ENCODE peak calls at places on chromosomes 11 and 22, in six cellular contexts. One of them, this sample, is unnamed.

GRCh38 chr11:134512791-134513538 is 100.9 kb upstream of the B3GAT1 start:
- DNase-seq in neural progenitor cell: no peak
- DNase-seq in AG04450: no peak
- DNase-seq in heart left ventricle: no peak
- DNase-seq in left ventricle myocardium inferior: no peak
- DNase-seq in sigmoid colon: peak; percentile 50
- DNase-seq in this sample: peak; percentile 36

GRCh38 chr11:22337571-22338464 is at the start of gene SLC17A6:
- DNase-seq in neural progenitor cell: peak; percentile 90
- DNase-seq in AG04450: no peak
- DNase-seq in heart left ventricle: no peak
- DNase-seq in left ventricle myocardium inferior: no peak
- DNase-seq in sigmoid colon: no peak
- DNase-seq in this sample: no peak

GRCh38 chr11:121443688-121444275 is 8.3 kb upstream of the SORL1 start:
- DNase-seq in neural progenitor cell: no peak
- DNase-seq in AG04450: no peak
- DNase-seq in heart left ventricle: no peak
- DNase-seq in left ventricle myocardium inferior: no peak
- DNase-seq in sigmoid colon: no peak
- DNase-seq in this sample: no peak

GRCh38 chr11:7551571-7551970 is 37.8 kb downstream of the PPFIBP2 start:
- DNase-seq in neural progenitor cell: no peak
- DNase-seq in AG04450: no peak
- DNase-seq in heart left ventricle: no peak
- DNase-seq in left ventricle myocardium inferior: no peak
- DNase-seq in sigmoid colon: no peak
- DNase-seq in this sample: no peak

GRCh38 chr11:123493393-123494063 is 63.5 kb downstream of the GRAMD1B start:
- DNase-seq in neural progenitor cell: peak; percentile 33
- DNase-seq in AG04450: no peak
- DNase-seq in heart left ventricle: no peak
- DNase-seq in left ventricle myocardium inferior: no peak
- DNase-seq in sigmoid colon: no peak
- DNase-seq in this sample: no peak

GRCh38 chr11:112290462-112290894 is 29.8 kb upstream of the PLET1 start:
- DNase-seq in neural progenitor cell: peak; percentile 22
- DNase-seq in AG04450: no peak
- DNase-seq in heart left ventricle: no peak
- DNase-seq in left ventricle myocardium inferior: no peak
- DNase-seq in sigmoid colon: peak; percentile 19
- DNase-seq in this sample: no peak

GRCh38 chr22:21816787-21817496 is 50.5 kb downstream of the MAPK1 start:
- DNase-seq in neural progenitor cell: no peak
- DNase-seq in AG04450: peak; percentile 67
- DNase-seq in heart left ventricle: no peak
- DNase-seq in left ventricle myocardium inferior: no peak
- DNase-seq in sigmoid colon: no peak
- DNase-seq in this sample: no peak

GRCh38 chr11:8329961-8330361 is 66.3 kb upstream of the LMO1 start:
- DNase-seq in neural progenitor cell: peak; percentile 47
- DNase-seq in AG04450: no peak
- DNase-seq in heart left ventricle: no peak
- DNase-seq in left ventricle myocardium inferior: no peak
- DNase-seq in sigmoid colon: no peak
- DNase-seq in this sample: no peak

GRCh38 chr11:58133329-58134076 is 8.2 kb upstream of the OR9I1 start:
- DNase-seq in neural progenitor cell: no peak
- DNase-seq in AG04450: no peak
- DNase-seq in heart left ventricle: no peak
- DNase-seq in left ventricle myocardium inferior: no peak
- DNase-seq in sigmoid colon: no peak
- DNase-seq in this sample: no peak

GRCh38 chr22:24592144-24592845 is 578 bp downstream of the LRRC75B start:
- DNase-seq in neural progenitor cell: peak; percentile 42
- DNase-seq in AG04450: no peak
- DNase-seq in heart left ventricle: no peak
- DNase-seq in left ventricle myocardium inferior: no peak
- DNase-seq in sigmoid colon: no peak
- DNase-seq in this sample: no peak

GRCh38 chr22:21098099-21098671 is 52.4 kb downstream of the LRRC74B start:
- DNase-seq in neural progenitor cell: no peak
- DNase-seq in AG04450: no peak
- DNase-seq in heart left ventricle: no peak
- DNase-seq in left ventricle myocardium inferior: no peak
- DNase-seq in sigmoid colon: no peak
- DNase-seq in this sample: no peak

GRCh38 chr11:112005422-112006094 is 19.6 kb upstream of the DLAT start:
- DNase-seq in neural progenitor cell: no peak
- DNase-seq in AG04450: no peak
- DNase-seq in heart left ventricle: no peak
- DNase-seq in left ventricle myocardium inferior: no peak
- DNase-seq in sigmoid colon: no peak
- DNase-seq in this sample: no peak

GRCh38 chr11:68574308-68574707 is 110.0 kb upstream of the GAL start:
- DNase-seq in neural progenitor cell: no peak
- DNase-seq in AG04450: no peak
- DNase-seq in heart left ventricle: no peak
- DNase-seq in left ventricle myocardium inferior: no peak
- DNase-seq in sigmoid colon: no peak
- DNase-seq in this sample: no peak

GRCh38 chr11:124297921-124298320 is 15.8 kb downstream of the OR8D1 start:
- DNase-seq in neural progenitor cell: no peak
- DNase-seq in AG04450: no peak
- DNase-seq in heart left ventricle: no peak
- DNase-seq in left ventricle myocardium inferior: no peak
- DNase-seq in sigmoid colon: no peak
- DNase-seq in this sample: no peak

GRCh38 chr11:121099885-121100284 is 1.2 kb upstream of the TECTA start:
- DNase-seq in neural progenitor cell: no peak
- DNase-seq in AG04450: peak; percentile 10
- DNase-seq in heart left ventricle: no peak
- DNase-seq in left ventricle myocardium inferior: no peak
- DNase-seq in sigmoid colon: no peak
- DNase-seq in this sample: no peak

GRCh38 chr11:124837491-124837856 is 27.8 kb upstream of the ROBO3 start:
- DNase-seq in neural progenitor cell: peak; percentile 81
- DNase-seq in AG04450: peak; percentile 66
- DNase-seq in heart left ventricle: no peak
- DNase-seq in left ventricle myocardium inferior: no peak
- DNase-seq in sigmoid colon: no peak
- DNase-seq in this sample: no peak

GRCh38 chr22:50621491-50621880 is 6.5 kb downstream of the ARSA start:
- DNase-seq in neural progenitor cell: no peak
- DNase-seq in AG04450: no peak
- DNase-seq in heart left ventricle: no peak
- DNase-seq in left ventricle myocardium inferior: no peak
- DNase-seq in sigmoid colon: no peak
- DNase-seq in this sample: no peak
- H3K4me3 ChIP-seq in neural progenitor cell: peak overlapping the region; percentile 33
- H3K4me3 ChIP-seq in AG04450: no peak overlapping the region
- H3K4me3 ChIP-seq in heart left ventricle: no peak overlapping the region
- H3K4me3 ChIP-seq in left ventricle myocardium inferior: peak overlapping the region; percentile 61
- H3K4me3 ChIP-seq in sigmoid colon: no peak overlapping the region
- H3K4me3 ChIP-seq in this sample: peak overlapping the region; percentile 14

GRCh38 chr22:39350803-39351688 is 1.3 kb downstream of the SYNGR1 start:
- DNase-seq in neural progenitor cell: no peak
- DNase-seq in AG04450: no peak
- DNase-seq in heart left ventricle: no peak
- DNase-seq in left ventricle myocardium inferior: no peak
- DNase-seq in sigmoid colon: no peak
- DNase-seq in this sample: no peak
- H3K27ac ChIP-seq in neural progenitor cell: no peak overlapping the region
- H3K27ac ChIP-seq in AG04450: no peak overlapping the region
- H3K27ac ChIP-seq in heart left ventricle: no peak overlapping the region
- H3K27ac ChIP-seq in left ventricle myocardium inferior: peak overlapping the region; percentile 82
- H3K27ac ChIP-seq in sigmoid colon: peak overlapping the region; percentile 72
- H3K27ac ChIP-seq in this sample: no peak overlapping the region

DNA sequence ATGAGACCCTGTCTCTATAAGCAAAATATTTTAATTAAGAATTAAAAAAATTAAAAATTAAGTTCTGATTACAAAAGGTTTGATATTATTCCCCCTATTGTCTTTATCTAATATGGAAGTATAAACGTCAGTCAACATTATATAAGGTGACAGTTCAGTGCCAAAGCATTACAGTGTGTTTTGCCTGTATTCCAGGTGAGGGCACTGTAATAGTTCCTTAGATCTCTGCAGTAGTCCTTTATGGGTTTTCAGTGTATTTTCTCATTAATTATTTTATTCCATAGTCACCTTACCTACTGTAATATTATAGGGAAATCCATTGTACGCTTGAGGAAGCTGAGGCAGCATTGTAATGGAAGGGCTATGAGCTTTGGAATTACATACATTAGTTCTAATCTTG is 33.0 kb downstream of the FAR1 start:
- DNase-seq in neural progenitor cell: no peak
- DNase-seq in AG04450: no peak
- DNase-seq in heart left ventricle: no peak
- DNase-seq in left ventricle myocardium inferior: no peak
- DNase-seq in sigmoid colon: no peak
- DNase-seq in this sample: no peak
- TF ChIP-seq CTCF in neural progenitor cell: no peak
- TF ChIP-seq CTCF in AG04450: no peak
- TF ChIP-seq CTCF in heart left ventricle: no peak
- TF ChIP-seq CTCF in left ventricle myocardium inferior: no peak
- TF ChIP-seq CTCF in sigmoid colon: no peak
- TF ChIP-seq CTCF in this sample: no peak

GRCh38 chr22:32034275-32034674 is 8.8 kb upstream of the SLC5A1 start:
- DNase-seq in neural progenitor cell: no peak
- DNase-seq in AG04450: no peak
- DNase-seq in heart left ventricle: no peak
- DNase-seq in left ventricle myocardium inferior: no peak
- DNase-seq in sigmoid colon: no peak
- DNase-seq in this sample: no peak

GRCh38 chr22:32037236-32037635 is 5.8 kb upstream of the SLC5A1 start:
- DNase-seq in neural progenitor cell: no peak
- DNase-seq in AG04450: no peak
- DNase-seq in heart left ventricle: no peak
- DNase-seq in left ventricle myocardium inferior: no peak
- DNase-seq in sigmoid colon: no peak
- DNase-seq in this sample: no peak

GRCh38 chr22:32030508-32031247 is 12.4 kb upstream of the SLC5A1 start:
- DNase-seq in neural progenitor cell: no peak
- DNase-seq in AG04450: no peak
- DNase-seq in heart left ventricle: no peak
- DNase-seq in left ventricle myocardium inferior: no peak
- DNase-seq in sigmoid colon: no peak
- DNase-seq in this sample: no peak

DNA sequence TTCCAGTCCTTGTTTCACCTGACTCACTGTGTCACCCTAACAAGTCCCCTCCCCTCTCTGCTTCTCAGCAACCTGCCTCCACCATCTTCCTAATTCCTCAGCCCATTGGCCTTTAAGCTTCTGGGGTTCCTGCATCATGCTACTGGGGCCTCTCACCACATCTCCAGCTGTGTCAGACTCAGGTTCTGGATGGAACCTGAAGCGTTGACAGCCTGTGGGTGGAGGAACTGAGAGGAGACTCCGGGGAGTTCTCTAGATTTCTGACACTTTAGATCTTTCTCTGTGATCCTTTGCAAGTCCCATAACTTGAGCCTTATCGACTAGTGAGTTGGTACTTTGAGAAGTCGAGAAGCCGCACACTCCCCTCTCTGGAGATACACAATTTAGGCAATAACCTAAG is 11.6 kb upstream of the SLC5A1 start:
- DNase-seq in neural progenitor cell: no peak
- DNase-seq in AG04450: no peak
- DNase-seq in heart left ventricle: no peak
- DNase-seq in left ventricle myocardium inferior: no peak
- DNase-seq in sigmoid colon: no peak
- DNase-seq in this sample: no peak
- H3K4me3 ChIP-seq in neural progenitor cell: no peak overlapping the region
- H3K4me3 ChIP-seq in AG04450: no peak overlapping the region
- H3K4me3 ChIP-seq in heart left ventricle: no peak overlapping the region
- H3K4me3 ChIP-seq in left ventricle myocardium inferior: no peak overlapping the region
- H3K4me3 ChIP-seq in sigmoid colon: no peak overlapping the region
- H3K4me3 ChIP-seq in this sample: no peak overlapping the region

GRCh38 chr11:62026739-62027138 is 59.3 kb upstream of the FTH1 start:
- DNase-seq in neural progenitor cell: no peak
- DNase-seq in AG04450: no peak
- DNase-seq in heart left ventricle: no peak
- DNase-seq in left ventricle myocardium inferior: no peak
- DNase-seq in sigmoid colon: no peak
- DNase-seq in this sample: no peak
- H3K27ac ChIP-seq in neural progenitor cell: no peak overlapping the region
- H3K27ac ChIP-seq in AG04450: no peak overlapping the region
- H3K27ac ChIP-seq in heart left ventricle: no peak overlapping the region
- H3K27ac ChIP-seq in left ventricle myocardium inferior: no peak overlapping the region
- H3K27ac ChIP-seq in sigmoid colon: no peak overlapping the region
- H3K27ac ChIP-seq in this sample: peak overlapping the region; percentile 77

DNA sequence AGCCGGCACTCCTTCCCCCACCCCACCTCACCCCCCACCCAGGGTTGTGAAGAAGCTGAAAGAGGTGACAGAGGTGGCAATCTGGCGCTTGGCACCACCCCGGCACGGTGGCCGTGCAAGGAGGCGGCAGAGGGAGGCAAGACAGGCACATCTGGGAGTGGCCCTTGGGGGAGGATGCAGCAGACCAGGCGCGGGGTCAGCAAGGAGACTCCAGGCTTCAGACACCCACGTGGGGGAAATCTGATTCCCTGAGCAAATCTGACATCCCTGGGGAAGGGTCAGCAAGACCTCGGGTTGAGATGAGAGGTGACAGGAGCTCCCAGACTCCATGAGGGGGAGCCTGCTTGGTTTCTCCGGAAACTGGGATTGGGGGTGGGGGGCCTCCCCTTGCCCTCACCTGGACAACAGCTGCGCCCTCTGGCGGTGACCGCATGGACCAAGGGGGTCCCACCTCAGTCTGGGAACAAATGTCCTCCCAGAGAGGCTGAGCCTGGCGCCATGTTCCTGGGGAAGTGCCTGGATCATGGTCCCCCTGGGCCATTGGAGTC is 4.0 kb upstream of the RCOR2 start:
- DNase-seq in neural progenitor cell: peak; percentile 83
- DNase-seq in AG04450: no peak
- DNase-seq in heart left ventricle: no peak
- DNase-seq in left ventricle myocardium inferior: no peak
- DNase-seq in sigmoid colon: no peak
- DNase-seq in this sample: no peak
- TF ChIP-seq CTCF in neural progenitor cell: peak; percentile 85
- TF ChIP-seq CTCF in AG04450: peak; percentile 52
- TF ChIP-seq CTCF in heart left ventricle: peak; percentile 54
- TF ChIP-seq CTCF in left ventricle myocardium inferior: peak; percentile 60
- TF ChIP-seq CTCF in sigmoid colon: peak; percentile 23
- TF ChIP-seq CTCF in this sample: no peak